ENCODE peak calls at places on chromosomes 6 and 20, in eight cellular contexts. D is transverse colon, C is AG09309, F is nephron progenitor cell, A is ascending aorta, E is mesothelial cell of epicardium, B is cardiac fibroblast, S is fibroblast of mammary gland. O is an unnamed sample.

GRCh38 chr6:152595507-152595906 is 41.7 kb downstream of the SYNE1 start:
- DNase-seq in C (no peak), F (no peak), A (no peak), B (peak), S (peak), E (no peak), D (no peak), O (peak)

GRCh38 chr6:5126214-5126613 is 41.1 kb downstream of the PPP1R3G start:
- DNase-seq in D (no peak), F (no peak), S (no peak), A (no peak), E (no peak), C (no peak), B (peak), O (peak)

GRCh38 chr6:41571066-41571780 is 25.0 kb downstream of the FOXP4 start:
- DNase-seq in S (peak), F (no peak), B (no peak), C (no peak), A (no peak), E (no peak), D (no peak), O (no peak)

GRCh38 chr6:30766461-30767157 is 22.3 kb upstream of the IER3 start:
- DNase-seq in F (no peak), S (no peak), B (no peak), E (no peak), D (no peak), C (no peak), A (no peak), O (no peak)

GRCh38 chr6:28884423-28885148 is 39.2 kb downstream of the TRIM27 start:
- DNase-seq in D (no peak), S (no peak), A (no peak), E (no peak), B (no peak), C (no peak), F (no peak), O (no peak)

GRCh38 chr20:63409066-63409833 is 48.1 kb upstream of the CHRNA4 start:
- DNase-seq in S (no peak), C (no peak), F (no peak), A (no peak), B (no peak), E (no peak), D (no peak), O (no peak)

GRCh38 chr6:163627274-163628062 is 212.9 kb downstream of the QKI start:
- DNase-seq in A (no peak), B (no peak), D (no peak), S (no peak), F (no peak), C (no peak), E (no peak), O (no peak)

GRCh38 chr6:139570166-139570565 is 195.7 kb upstream of the CITED2 start:
- DNase-seq in B (no peak), E (no peak), D (no peak), C (no peak), F (no peak), A (no peak), S (no peak), O (no peak)

GRCh38 chr6:39029156-39030011 is 19.2 kb upstream of the GLP1R start:
- DNase-seq in B (peak), C (no peak), E (no peak), D (peak), S (peak), F (peak), A (no peak), O (no peak)

GRCh38 chr20:45857836-45858250 is 429 bp downstream of the ZSWIM3 start:
- DNase-seq in B (no peak), C (no peak), D (no peak), S (no peak), E (no peak), A (no peak), F (no peak), O (no peak)

GRCh38 chr6:122604676-122605075 is 5.5 kb upstream of the PKIB start:
- DNase-seq in S (no peak), F (no peak), A (no peak), C (no peak), B (no peak), D (no peak), E (no peak), O (no peak)

GRCh38 chr20:7411075-7411474 is 529.2 kb downstream of the HAO1 start:
- DNase-seq in S (no peak), A (no peak), D (no peak), F (no peak), B (no peak), C (no peak), E (no peak), O (no peak)

GRCh38 chr6:100370265-100370664 is 94.5 kb downstream of the SIM1 start:
- DNase-seq in E (no peak), S (peak), D (no peak), B (no peak), C (no peak), F (no peak), A (no peak), O (no peak)

GRCh38 chr20:7744411-7744810 is 195.8 kb downstream of the HAO1 start:
- DNase-seq in E (no peak), A (no peak), B (peak), D (no peak), C (peak), F (no peak), S (peak), O (peak)

GRCh38 chr6:166624275-166624674 is 2.8 kb downstream of the RPS6KA2 start:
- DNase-seq in A (no peak), S (peak), B (peak), C (peak), D (no peak), E (no peak), F (no peak), O (peak)

GRCh38 chr6:111950661-111951426 is 77.6 kb upstream of the FYN start:
- DNase-seq in S (peak), D (no peak), E (no peak), A (no peak), C (no peak), F (peak), B (peak), O (no peak)

GRCh38 chr6:146913842-146914562 is 290.2 kb upstream of the STXBP5 start:
- DNase-seq in D (peak), B (peak), C (peak), S (peak), A (peak), E (peak), F (peak), O (peak)

GRCh38 chr6:155782320-155782730 is 326.7 kb upstream of the NOX3 start:
- DNase-seq in E (no peak), S (peak), A (no peak), D (peak), B (peak), F (no peak), C (peak), O (peak)

GRCh38 chr6:132962936-132963579 is 148.7 kb downstream of the RPS12 start:
- DNase-seq in A (no peak), B (peak), S (peak), F (peak), D (peak), E (peak), C (peak), O (peak)

GRCh38 chr6:8192067-8192466 is 89.7 kb upstream of the EEF1E1 start:
- DNase-seq in B (no peak), C (no peak), A (no peak), E (no peak), D (no peak), S (no peak), F (no peak), O (no peak)

GRCh38 chr6:39084506-39084905 is 30.5 kb downstream of the SAYSD1 start:
- DNase-seq in S (no peak), A (no peak), E (no peak), B (no peak), C (no peak), D (no peak), F (no peak), O (no peak)

GRCh38 chr6:93040375-93040774 is 379.0 kb downstream of the EPHA7 start:
- DNase-seq in S (no peak), B (peak), C (no peak), E (no peak), F (no peak), D (no peak), A (no peak), O (no peak)

GRCh38 chr6:150767585-150768164 is 97.8 kb upstream of the MTHFD1L start:
- DNase-seq in B (peak), D (no peak), A (no peak), C (no peak), E (no peak), F (peak), S (no peak), O (no peak)

GRCh38 chr6:52019092-52019491 is 68.3 kb downstream of the PKHD1 start:
- DNase-seq in A (no peak), B (no peak), C (no peak), D (no peak), F (no peak), S (no peak), E (no peak), O (no peak)

GRCh38 chr6:157089258-157089657 is 234.1 kb downstream of the TMEM242 start:
- DNase-seq in F (no peak), D (no peak), S (no peak), E (no peak), A (no peak), B (peak), C (peak), O (peak)

DNA sequence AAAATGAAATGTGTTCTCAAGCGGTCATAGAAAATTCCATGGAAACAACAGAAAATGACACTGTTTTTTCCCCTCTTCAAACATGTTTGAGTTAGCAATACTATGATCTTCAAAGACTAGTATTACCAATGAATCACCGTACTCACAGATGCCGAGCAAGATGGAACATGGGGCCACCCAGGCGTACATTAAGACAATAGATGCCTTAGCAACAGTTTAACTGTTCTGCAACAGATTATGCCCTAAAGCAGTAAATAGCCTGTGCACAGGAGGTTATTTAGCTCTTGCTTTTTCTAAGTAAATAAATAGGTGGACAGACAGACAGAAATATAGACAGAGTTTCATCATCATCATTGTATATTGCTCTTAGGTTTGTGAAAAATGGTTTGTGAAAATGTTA is 284.0 kb upstream of the DEFB112 start:
- DNase-seq in S (no peak), A (no peak), D (no peak), B (no peak), F (no peak), C (no peak), E (no peak), O (no peak)
- TF ChIP-seq CTCF in S (no peak), A (no peak), D (no peak), B (no peak), F (no peak), C (no peak), E (no peak), O (no peak)

GRCh38 chr6:23176883-23177282 is 607.5 kb downstream of the HDGFL1 start:
- DNase-seq in D (no peak), C (no peak), B (no peak), S (no peak), E (no peak), F (no peak), A (no peak), O (peak)
- TF ChIP-seq CTCF in D (no peak), C (no peak), B (no peak), S (no peak), E (no peak), F (no peak), A (no peak), O (peak)

DNA sequence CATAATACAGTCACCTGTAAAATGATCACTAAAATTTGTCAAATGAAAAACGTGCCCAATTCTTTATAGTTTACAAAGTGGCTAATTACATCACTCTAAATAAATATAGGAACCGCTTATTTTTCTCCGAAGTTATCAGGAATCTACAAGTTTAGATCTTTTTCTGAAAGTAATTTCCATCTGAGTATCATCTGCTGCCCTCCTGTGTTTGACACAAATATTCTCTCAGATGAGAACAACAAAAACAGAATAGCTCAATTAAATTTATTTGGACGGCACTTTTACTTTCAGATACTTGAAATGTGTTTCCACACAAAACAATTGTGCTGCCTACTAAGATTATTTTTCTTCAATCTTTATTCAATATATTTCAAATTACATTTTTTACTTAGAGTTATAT is 5.0 kb downstream of the SF3B5 start:
- DNase-seq in B (no peak), F (no peak), D (no peak), C (no peak), E (no peak), S (no peak), A (no peak), O (no peak)
- TF ChIP-seq CTCF in B (no peak), F (no peak), D (no peak), C (no peak), E (no peak), S (no peak), A (no peak), O (peak)

GRCh38 chr6:127608554-127609270 is 31.7 kb downstream of the C6orf58 start:
- DNase-seq in B (no peak), D (no peak), A (no peak), E (no peak), C (no peak), S (no peak), F (no peak), O (no peak)

GRCh38 chr6:127606131-127606562 is 29.2 kb downstream of the C6orf58 start:
- DNase-seq in B (peak), C (peak), A (no peak), D (no peak), E (no peak), F (peak), S (peak), O (peak)
- TF ChIP-seq CTCF in B (peak), C (peak), A (no peak), D (no peak), E (no peak), F (peak), S (peak), O (peak)

DNA sequence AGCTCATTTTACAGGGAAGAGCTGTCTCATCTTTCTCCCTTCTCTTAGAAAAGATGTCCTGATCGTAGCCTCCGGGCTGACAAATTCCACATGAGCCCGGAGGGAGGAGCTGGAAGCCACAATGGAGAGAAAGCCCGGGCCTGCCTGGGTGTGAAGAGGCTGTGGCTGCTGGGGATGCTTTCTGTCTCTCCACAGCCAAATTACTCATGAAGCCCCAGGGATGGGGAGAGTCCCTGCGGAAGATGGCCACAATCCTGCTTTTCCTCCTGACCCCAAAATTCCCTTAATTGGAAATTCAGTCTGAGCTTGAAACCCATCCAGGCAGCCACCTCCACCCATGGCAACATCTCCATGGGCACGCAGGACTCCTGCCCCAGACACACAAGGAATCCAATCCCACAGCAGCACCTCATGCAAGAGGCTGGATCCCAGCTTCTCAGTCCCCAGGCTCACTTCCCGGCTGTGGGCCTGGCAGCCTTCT is 32.4 kb downstream of the JPH2 start:
- DNase-seq in D (no peak), A (no peak), F (no peak), S (no peak), C (no peak), E (no peak), B (no peak), O (peak)
- TF ChIP-seq CTCF in D (no peak), A (no peak), F (no peak), S (no peak), C (no peak), E (no peak), B (no peak), O (peak)

GRCh38 chr6:102085257-102085656 is 691.7 kb downstream of the GRIK2 start:
- DNase-seq in A (no peak), D (no peak), F (no peak), S (no peak), B (no peak), C (no peak), E (no peak), O (no peak)
- TF ChIP-seq CTCF in A (no peak), D (no peak), F (no peak), S (no peak), B (no peak), C (no peak), E (no peak), O (peak)

GRCh38 chr6:3412779-3413500 is 43.9 kb downstream of the SLC22A23 start:
- DNase-seq in D (no peak), F (no peak), E (no peak), C (no peak), S (no peak), B (no peak), A (no peak), O (no peak)

GRCh38 chr6:3413612-3414011 is 43.2 kb downstream of the SLC22A23 start:
- DNase-seq in A (no peak), F (no peak), D (no peak), S (no peak), B (no peak), E (no peak), C (no peak), O (no peak)

GRCh38 chr6:3417473-3417872 is 39.4 kb downstream of the SLC22A23 start:
- DNase-seq in A (no peak), S (no peak), F (no peak), D (no peak), B (no peak), E (no peak), C (no peak), O (no peak)

GRCh38 chr6:3415490-3415889 is 41.4 kb downstream of the SLC22A23 start:
- DNase-seq in D (no peak), C (no peak), F (no peak), E (no peak), B (no peak), A (no peak), S (no peak), O (no peak)

DNA sequence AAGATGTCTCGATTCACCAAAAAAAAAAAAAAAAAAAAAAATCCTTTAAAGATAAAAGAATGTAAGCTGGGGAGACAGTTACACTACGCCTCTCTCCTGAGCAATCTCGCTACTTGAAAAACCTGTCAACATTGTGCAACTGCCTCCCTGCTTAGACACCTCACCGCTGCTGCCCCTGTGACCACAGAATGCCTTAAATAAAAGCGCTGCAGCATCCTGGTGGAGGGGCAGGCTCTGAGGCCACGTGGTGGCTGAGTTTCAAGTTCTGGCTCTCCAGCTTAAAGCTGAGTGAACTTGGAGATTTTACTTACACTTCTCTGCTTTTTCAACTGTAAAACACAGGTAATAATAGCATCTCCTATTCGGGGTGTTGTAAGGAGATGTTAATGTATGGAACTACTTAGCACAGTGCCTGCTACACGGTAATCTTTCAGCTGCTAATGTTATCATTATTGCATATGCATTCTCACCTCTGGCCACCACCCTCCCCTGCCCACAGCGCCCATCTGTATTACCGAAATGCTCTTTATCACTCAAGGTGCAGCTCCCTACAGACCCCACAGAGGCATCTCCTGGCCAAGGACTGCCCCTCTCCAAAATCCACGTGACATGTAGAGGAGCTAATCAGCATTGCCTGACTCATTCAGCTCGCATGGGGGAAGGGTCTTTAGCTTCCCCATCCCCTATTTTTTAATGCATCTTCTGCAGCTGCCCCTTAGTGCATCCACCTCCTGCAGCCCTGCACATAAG is 42.0 kb downstream of the SLC22A23 start:
- DNase-seq in E (no peak), F (no peak), C (no peak), D (no peak), A (no peak), S (no peak), B (peak), O (no peak)
- TF ChIP-seq CTCF in E (no peak), F (no peak), C (no peak), D (no peak), A (no peak), S (no peak), B (no peak), O (no peak)

GRCh38 chr6:44657201-44657824 is 269.8 kb downstream of the CDC5L start:
- DNase-seq in S (no peak), C (no peak), A (no peak), E (no peak), B (peak), F (no peak), D (no peak), O (no peak)
- TF ChIP-seq CTCF in S (no peak), C (no peak), A (no peak), E (no peak), B (no peak), F (no peak), D (no peak), O (no peak)

O was measured in HFFc6.